ENCODE peak calls at places on chromosomes 13 and 19, in four cellular contexts. J, D, O and N are unnamed samples.
A peak's percentile ranks its signal among the peaks of the same experiment; 100 is the strongest.

GRCh38 chr19:16257509-16258002 is 59.8 kb downstream of the AP1M1 start:
- DNase-seq in J (no peak), D (no peak), O (no peak), N (no peak)

GRCh38 chr13:39306639-39307589 is 268.7 kb downstream of the NHLRC3 start:
- DNase-seq in J (no peak), D (no peak), O (no peak), N (no peak)

GRCh38 chr19:48665786-48666185 is 7.0 kb downstream of the NTN5 start:
- DNase-seq in J (no peak), D (no peak), O (no peak), N (no peak)

GRCh38 chr19:35783469-35784400 is 8.4 kb downstream of the ARHGAP33 start:
- DNase-seq in J (no peak), D (no peak), O (no peak), N (no peak)

GRCh38 chr13:37869756-37870488 is at the start of gene TRPC4:
- DNase-seq in J (no peak), D (no peak), O (no peak), N (peak; percentile 27)

GRCh38 chr13:33017410-33017929 is 1.2 kb downstream of the KL start:
- DNase-seq in J (no peak), D (peak; percentile 53), O (no peak), N (peak; percentile 53)

GRCh38 chr13:77946522-77946921 is 27.9 kb upstream of the EDNRB start:
- DNase-seq in J (no peak), D (no peak), O (no peak), N (no peak)

GRCh38 chr13:34748561-34748960 is 193.5 kb upstream of the NBEA start:
- DNase-seq in J (no peak), D (no peak), O (no peak), N (no peak)

GRCh38 chr13:73244486-73244885 is 185.7 kb downstream of the KLF5 start:
- DNase-seq in J (no peak), D (no peak), O (no peak), N (no peak)

GRCh38 chr19:50415661-50416033 is 3.1 kb upstream of the SPIB start:
- DNase-seq in J (no peak), D (peak; percentile 81), O (no peak), N (peak; percentile 70)

GRCh38 chr13:47829684-47830083 is 171.4 kb downstream of the SUCLA2 start:
- DNase-seq in J (no peak), D (no peak), O (no peak), N (no peak)

GRCh38 chr19:54400913-54401312 is 14.4 kb upstream of the TTYH1 start:
- DNase-seq in J (no peak), D (no peak), O (no peak), N (no peak)

GRCh38 chr19:6963937-6964336 is 57.3 kb downstream of the MBD3L2B start:
- DNase-seq in J (no peak), D (no peak), O (no peak), N (no peak)

GRCh38 chr19:52622261-52622660 is 15.9 kb downstream of the ZNF83 start:
- DNase-seq in J (no peak), D (no peak), O (no peak), N (no peak)

GRCh38 chr13:87234981-87235380 is 436.2 kb upstream of the SLITRK5 start:
- DNase-seq in J (no peak), D (no peak), O (no peak), N (no peak)

GRCh38 chr19:47229674-47230121 is 1.3 kb downstream of the BBC3 start:
- DNase-seq in J (no peak), D (no peak), O (peak; percentile 26), N (peak; percentile 38)

GRCh38 chr13:28297341-28297740 is 159.0 kb downstream of the PAN3 start:
- DNase-seq in J (no peak), D (no peak), O (no peak), N (no peak)

GRCh38 chr19:10111405-10111811 is at the start of gene P2RY11:
- DNase-seq in J (no peak), D (peak; percentile 80), O (no peak), N (peak; percentile 34)

GRCh38 chr13:97223711-97224461 is 1.8 kb downstream of the MBNL2 start:
- DNase-seq in J (peak; percentile 78), D (no peak), O (peak; percentile 83), N (peak; percentile 69)

GRCh38 chr19:5172859-5173577 is 167.6 kb downstream of the PTPRS start:
- DNase-seq in J (no peak), D (no peak), O (no peak), N (no peak)

GRCh38 chr13:51588406-51588949 is 4.2 kb downstream of the WDFY2 start:
- DNase-seq in J (no peak), D (no peak), O (no peak), N (no peak)

GRCh38 chr19:995051-995827 is 5.0 kb upstream of the GRIN3B start:
- DNase-seq in J (no peak), D (no peak), O (no peak), N (no peak)

GRCh38 chr13:113083402-113084061 is 22.1 kb upstream of the F7 start:
- DNase-seq in J (no peak), D (no peak), O (peak; percentile 63), N (no peak)

GRCh38 chr19:41447732-41448332 is 4.9 kb downstream of the ERICH4 start:
- DNase-seq in J (no peak), D (no peak), O (no peak), N (no peak)

GRCh38 chr13:47835470-47836228 is 165.4 kb downstream of the SUCLA2 start:
- DNase-seq in J (no peak), D (no peak), O (no peak), N (no peak)

GRCh38 chr13:65808061-65808460 is 1422.1 kb downstream of the PCDH9 start:
- DNase-seq in J (no peak), D (no peak), O (no peak), N (no peak)

GRCh38 chr13:80030491-80030890 is 310.4 kb downstream of the SPRY2 start:
- DNase-seq in J (no peak), D (no peak), O (no peak), N (peak; percentile 31)